ENCODE peak calls at places on chromosome 1, in eight cellular contexts. One of them, this sample, is unnamed.

GRCh38 chr1:244865028-244865371 is 657 bp upstream of the HNRNPU start:
- DNase-seq in HCT116: no peak
- DNase-seq in SK-N-SH: peak
- DNase-seq in stomach: peak
- DNase-seq in H1: peak
- DNase-seq in K562: peak
- DNase-seq in breast epithelium: no peak
- DNase-seq in sigmoid colon: peak
- DNase-seq in this sample: no peak

GRCh38 chr1:182685186-182685585 is 799 bp upstream of the RGS8 start:
- DNase-seq in HCT116: no peak
- DNase-seq in SK-N-SH: no peak
- DNase-seq in stomach: no peak
- DNase-seq in H1: no peak
- DNase-seq in K562: no peak
- DNase-seq in breast epithelium: no peak
- DNase-seq in sigmoid colon: no peak
- DNase-seq in this sample: no peak

GRCh38 chr1:207822124-207822601 is 70.3 kb downstream of the CD46 start:
- DNase-seq in HCT116: no peak
- DNase-seq in SK-N-SH: no peak
- DNase-seq in stomach: no peak
- DNase-seq in H1: no peak
- DNase-seq in K562: no peak
- DNase-seq in breast epithelium: no peak
- DNase-seq in sigmoid colon: peak
- DNase-seq in this sample: no peak

GRCh38 chr1:21317035-21317689 is 26.9 kb upstream of the ECE1 start:
- DNase-seq in HCT116: no peak
- DNase-seq in SK-N-SH: no peak
- DNase-seq in stomach: peak
- DNase-seq in H1: no peak
- DNase-seq in K562: no peak
- DNase-seq in breast epithelium: no peak
- DNase-seq in sigmoid colon: peak
- DNase-seq in this sample: no peak

GRCh38 chr1:88892146-88892877 is 945 bp upstream of the GTF2B start:
- DNase-seq in HCT116: peak
- DNase-seq in SK-N-SH: peak
- DNase-seq in stomach: no peak
- DNase-seq in H1: no peak
- DNase-seq in K562: peak
- DNase-seq in breast epithelium: no peak
- DNase-seq in sigmoid colon: no peak
- DNase-seq in this sample: no peak

GRCh38 chr1:24932284-24932683 is 2.2 kb upstream of the RUNX3 start:
- DNase-seq in HCT116: peak
- DNase-seq in SK-N-SH: peak
- DNase-seq in stomach: peak
- DNase-seq in H1: peak
- DNase-seq in K562: peak
- DNase-seq in breast epithelium: no peak
- DNase-seq in sigmoid colon: no peak
- DNase-seq in this sample: no peak

GRCh38 chr1:56510642-56511021 is 68.7 kb downstream of the PLPP3 start:
- DNase-seq in HCT116: no peak
- DNase-seq in SK-N-SH: no peak
- DNase-seq in stomach: no peak
- DNase-seq in H1: no peak
- DNase-seq in K562: peak
- DNase-seq in breast epithelium: no peak
- DNase-seq in sigmoid colon: no peak
- DNase-seq in this sample: no peak

GRCh38 chr1:205226868-205227583 is 720 bp upstream of the TMCC2 start:
- DNase-seq in HCT116: peak
- DNase-seq in SK-N-SH: peak
- DNase-seq in stomach: no peak
- DNase-seq in H1: no peak
- DNase-seq in K562: peak
- DNase-seq in breast epithelium: no peak
- DNase-seq in sigmoid colon: no peak
- DNase-seq in this sample: no peak

GRCh38 chr1:173190101-173190895 is 16.8 kb downstream of the TNFSF4 start:
- DNase-seq in HCT116: peak
- DNase-seq in SK-N-SH: no peak
- DNase-seq in stomach: peak
- DNase-seq in H1: no peak
- DNase-seq in K562: no peak
- DNase-seq in breast epithelium: peak
- DNase-seq in sigmoid colon: peak
- DNase-seq in this sample: peak

GRCh38 chr1:53634571-53634979 is 104.4 kb downstream of the GLIS1 start:
- DNase-seq in HCT116: no peak
- DNase-seq in SK-N-SH: no peak
- DNase-seq in stomach: peak
- DNase-seq in H1: peak
- DNase-seq in K562: no peak
- DNase-seq in breast epithelium: peak
- DNase-seq in sigmoid colon: peak
- DNase-seq in this sample: no peak

GRCh38 chr1:221308534-221309511 is 429.6 kb downstream of the HLX start:
- DNase-seq in HCT116: no peak
- DNase-seq in SK-N-SH: no peak
- DNase-seq in stomach: no peak
- DNase-seq in H1: no peak
- DNase-seq in K562: no peak
- DNase-seq in breast epithelium: no peak
- DNase-seq in sigmoid colon: no peak
- DNase-seq in this sample: no peak

GRCh38 chr1:183487686-183488442 is 15.6 kb downstream of the SMG7 start:
- DNase-seq in HCT116: no peak
- DNase-seq in SK-N-SH: no peak
- DNase-seq in stomach: no peak
- DNase-seq in H1: no peak
- DNase-seq in K562: no peak
- DNase-seq in breast epithelium: no peak
- DNase-seq in sigmoid colon: no peak
- DNase-seq in this sample: no peak

GRCh38 chr1:230735447-230735846 is 11.7 kb upstream of the CAPN9 start:
- DNase-seq in HCT116: peak
- DNase-seq in SK-N-SH: no peak
- DNase-seq in stomach: peak
- DNase-seq in H1: no peak
- DNase-seq in K562: no peak
- DNase-seq in breast epithelium: no peak
- DNase-seq in sigmoid colon: no peak
- DNase-seq in this sample: no peak

GRCh38 chr1:70436617-70437236 is 25.7 kb downstream of the CTH start:
- DNase-seq in HCT116: no peak
- DNase-seq in SK-N-SH: no peak
- DNase-seq in stomach: no peak
- DNase-seq in H1: no peak
- DNase-seq in K562: peak
- DNase-seq in breast epithelium: no peak
- DNase-seq in sigmoid colon: no peak
- DNase-seq in this sample: no peak

DNA sequence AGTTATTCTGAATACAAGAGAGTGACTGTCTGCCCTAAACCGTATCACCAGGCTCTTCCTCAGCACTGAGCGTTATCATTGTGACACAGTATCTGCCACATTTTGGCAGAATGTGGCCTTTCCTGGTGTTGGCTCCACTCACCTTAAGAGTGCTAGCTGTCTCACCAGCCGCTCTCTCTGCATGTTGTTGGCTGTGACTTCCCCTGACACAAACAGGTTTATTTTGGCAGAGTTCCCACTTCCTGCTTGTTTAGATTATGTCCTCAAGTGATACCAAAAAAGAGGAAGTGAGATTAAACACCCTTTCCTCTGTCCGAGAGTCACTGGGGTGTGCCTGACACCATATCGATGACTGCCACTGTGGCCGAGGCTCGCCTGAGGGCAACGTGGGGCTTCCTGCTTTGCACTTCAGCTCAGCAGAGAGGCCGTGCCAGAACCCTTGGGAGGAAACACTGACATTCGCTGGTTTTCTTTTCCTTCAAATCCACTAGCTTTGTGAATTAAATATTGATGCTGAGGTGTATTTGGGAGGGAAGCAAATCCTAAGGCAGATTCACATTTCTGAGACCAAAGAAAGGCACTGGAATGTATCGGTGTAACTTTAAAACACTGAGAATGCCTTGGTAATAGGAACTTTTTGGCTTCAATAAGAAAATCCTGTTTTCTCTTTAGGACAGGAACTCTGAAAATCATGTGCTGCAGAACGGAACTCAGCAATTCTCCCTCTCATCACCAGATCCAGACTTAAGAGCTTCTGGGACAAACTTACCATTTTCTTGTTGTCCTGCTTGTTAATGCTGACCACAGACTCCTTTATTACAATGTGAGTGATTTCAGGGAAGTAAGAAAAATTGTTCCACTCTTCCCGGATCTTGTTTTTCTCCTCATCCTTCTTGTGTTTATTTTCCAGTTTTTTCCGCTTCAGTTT is 102.1 kb downstream of the JAK1 start:
- DNase-seq in HCT116: peak
- DNase-seq in SK-N-SH: no peak
- DNase-seq in stomach: peak
- DNase-seq in H1: no peak
- DNase-seq in K562: peak
- DNase-seq in breast epithelium: no peak
- DNase-seq in sigmoid colon: peak
- DNase-seq in this sample: peak
- TF ChIP-seq POLR2AphosphoS5 in HCT116: no peak
- TF ChIP-seq POLR2AphosphoS5 in SK-N-SH: no peak
- TF ChIP-seq POLR2AphosphoS5 in stomach: peak
- TF ChIP-seq POLR2AphosphoS5 in H1: no peak
- TF ChIP-seq POLR2AphosphoS5 in K562: peak
- TF ChIP-seq POLR2AphosphoS5 in breast epithelium: peak
- TF ChIP-seq POLR2AphosphoS5 in sigmoid colon: peak
- TF ChIP-seq POLR2AphosphoS5 in this sample: peak

GRCh38 chr1:177591155-177591554 is 378.7 kb downstream of the SEC16B start:
- DNase-seq in HCT116: no peak
- DNase-seq in SK-N-SH: no peak
- DNase-seq in stomach: no peak
- DNase-seq in H1: no peak
- DNase-seq in K562: no peak
- DNase-seq in breast epithelium: no peak
- DNase-seq in sigmoid colon: no peak
- DNase-seq in this sample: no peak
- H3K27ac ChIP-seq in HCT116: no peak
- H3K27ac ChIP-seq in SK-N-SH: no peak
- H3K27ac ChIP-seq in stomach: no peak
- H3K27ac ChIP-seq in H1: no peak
- H3K27ac ChIP-seq in K562: no peak
- H3K27ac ChIP-seq in breast epithelium: no peak
- H3K27ac ChIP-seq in sigmoid colon: no peak
- H3K27ac ChIP-seq in this sample: no peak

GRCh38 chr1:247482747-247483146 is 24.8 kb upstream of the OR2B11 start:
- DNase-seq in HCT116: no peak
- DNase-seq in SK-N-SH: no peak
- DNase-seq in stomach: no peak
- DNase-seq in H1: no peak
- DNase-seq in K562: no peak
- DNase-seq in breast epithelium: no peak
- DNase-seq in sigmoid colon: no peak
- DNase-seq in this sample: no peak
- TF ChIP-seq POLR2AphosphoS5 in HCT116: no peak
- TF ChIP-seq POLR2AphosphoS5 in SK-N-SH: no peak
- TF ChIP-seq POLR2AphosphoS5 in stomach: no peak
- TF ChIP-seq POLR2AphosphoS5 in H1: no peak
- TF ChIP-seq POLR2AphosphoS5 in K562: no peak
- TF ChIP-seq POLR2AphosphoS5 in breast epithelium: no peak
- TF ChIP-seq POLR2AphosphoS5 in sigmoid colon: no peak
- TF ChIP-seq POLR2AphosphoS5 in this sample: no peak

GRCh38 chr1:114482585-114482984 is 28.4 kb downstream of the TRIM33 start:
- DNase-seq in HCT116: no peak
- DNase-seq in SK-N-SH: no peak
- DNase-seq in stomach: no peak
- DNase-seq in H1: no peak
- DNase-seq in K562: no peak
- DNase-seq in breast epithelium: no peak
- DNase-seq in sigmoid colon: no peak
- DNase-seq in this sample: peak
- H3K27ac ChIP-seq in HCT116: no peak
- H3K27ac ChIP-seq in SK-N-SH: no peak
- H3K27ac ChIP-seq in stomach: no peak
- H3K27ac ChIP-seq in H1: no peak
- H3K27ac ChIP-seq in K562: peak
- H3K27ac ChIP-seq in breast epithelium: no peak
- H3K27ac ChIP-seq in sigmoid colon: no peak
- H3K27ac ChIP-seq in this sample: no peak

DNA sequence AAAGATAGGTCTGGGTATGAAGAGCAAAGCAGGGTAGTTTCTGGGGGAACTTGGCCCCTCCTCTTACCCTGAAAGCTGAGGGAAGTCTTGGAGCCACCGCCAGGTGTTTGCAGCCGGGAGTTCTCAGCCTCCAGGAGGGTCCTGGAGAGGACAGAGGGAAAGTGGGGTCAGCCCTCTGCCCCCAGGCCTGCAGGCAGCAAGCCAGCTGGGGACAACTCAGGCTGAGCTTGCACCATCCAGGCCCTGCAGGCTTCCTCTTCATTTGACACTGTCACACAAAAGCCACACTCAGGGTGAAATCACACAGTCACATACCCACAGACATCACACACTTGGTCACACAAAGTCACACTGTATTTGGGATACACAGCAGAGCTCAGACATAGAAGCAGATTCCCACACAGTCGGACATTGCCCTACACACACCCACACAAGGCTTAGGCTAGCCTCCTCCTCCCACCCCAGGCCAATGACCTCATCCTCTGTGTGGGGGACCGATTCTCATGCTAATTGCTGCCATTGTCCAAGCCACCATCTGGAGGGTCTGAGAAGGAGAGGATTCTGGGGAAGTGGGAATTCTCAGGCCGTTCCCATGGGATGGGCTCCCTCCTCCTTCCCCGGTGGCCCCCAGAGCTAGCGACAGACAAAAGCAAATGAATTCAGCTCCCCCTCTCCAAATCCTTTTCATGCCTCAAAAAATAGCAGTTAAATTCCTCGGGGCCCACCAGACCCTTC is 3.7 kb downstream of the NES start:
- DNase-seq in HCT116: no peak
- DNase-seq in SK-N-SH: no peak
- DNase-seq in stomach: no peak
- DNase-seq in H1: peak
- DNase-seq in K562: peak
- DNase-seq in breast epithelium: no peak
- DNase-seq in sigmoid colon: no peak
- DNase-seq in this sample: no peak
- TF ChIP-seq POLR2AphosphoS5 in HCT116: no peak
- TF ChIP-seq POLR2AphosphoS5 in SK-N-SH: no peak
- TF ChIP-seq POLR2AphosphoS5 in stomach: no peak
- TF ChIP-seq POLR2AphosphoS5 in H1: peak
- TF ChIP-seq POLR2AphosphoS5 in K562: no peak
- TF ChIP-seq POLR2AphosphoS5 in breast epithelium: no peak
- TF ChIP-seq POLR2AphosphoS5 in sigmoid colon: no peak
- TF ChIP-seq POLR2AphosphoS5 in this sample: no peak

This sample was measured in prostate gland.